ENCODE peak calls at places on chromosomes 4 and X, in four cellular contexts. C, V, R and P are unnamed samples.

GRCh38 chr4:99529218-99529617 is 18.4 kb downstream of the C4orf17 start:
- DNase-seq in V (no peak), R (no peak), C (no peak), P (no peak)

GRCh38 chr4:7892212-7893019 is 47.2 kb downstream of the AFAP1 start:
- DNase-seq in V (no peak), R (no peak), C (no peak), P (no peak)

GRCh38 chr4:26356067-26356466 is 35.3 kb downstream of the RBPJ start:
- DNase-seq in V (no peak), R (no peak), C (no peak), P (no peak)

GRCh38 chr4:2246384-2247127 is 4.6 kb upstream of the HAUS3 start:
- DNase-seq in R (peak), C (no peak), V (no peak), P (no peak)

GRCh38 chrX:38112566-38112965 is 106.2 kb downstream of the SYTL5 start:
- DNase-seq in C (no peak), R (no peak), V (no peak), P (no peak)

GRCh38 chrX:149383852-149384251 is 121.3 kb downstream of the IDS start:
- DNase-seq in R (no peak), V (no peak), C (no peak), P (no peak)

GRCh38 chr4:149223659-149224058 is 592.0 kb downstream of the IQCM start:
- DNase-seq in V (no peak), R (no peak), C (no peak), P (no peak)

GRCh38 chr4:128241425-128241913 is 46.1 kb downstream of the PGRMC2 start:
- DNase-seq in R (no peak), V (no peak), C (no peak), P (no peak)

GRCh38 chr4:5478116-5478515 is 230.2 kb downstream of the EVC2 start:
- DNase-seq in R (no peak), V (no peak), C (no peak), P (no peak)

GRCh38 chr4:124262211-124263179 is 450.0 kb downstream of the ANKRD50 start:
- DNase-seq in V (peak), C (peak), R (no peak), P (peak)

GRCh38 chrX:30831082-30831481 is 58.0 kb downstream of the TAB3 start:
- DNase-seq in V (peak), C (no peak), R (no peak), P (no peak)

GRCh38 chr4:56240554-56241190 is 146.6 kb downstream of the AASDH start:
- DNase-seq in R (no peak), C (no peak), V (no peak), P (no peak)

GRCh38 chr4:121421594-121421993 is 40.8 kb upstream of the QRFPR start:
- DNase-seq in V (no peak), R (no peak), C (no peak), P (no peak)

GRCh38 chr4:1497189-1497801 is 91.1 kb upstream of the NKX1-1 start:
- DNase-seq in V (no peak), C (no peak), R (no peak), P (no peak)

GRCh38 chr4:58760737-58761136 is 1650.6 kb upstream of the IGFBP7 start:
- DNase-seq in V (no peak), R (no peak), C (no peak), P (no peak)

GRCh38 chr4:94339779-94340178 is 2.9 kb downstream of the HPGDS start:
- DNase-seq in V (peak), C (no peak), R (no peak), P (no peak)

GRCh38 chr4:156290811-156291210 is 337.1 kb upstream of the CTSO start:
- DNase-seq in V (no peak), R (no peak), C (no peak), P (no peak)

GRCh38 chr4:129233691-129234090 is 137.7 kb downstream of the C4orf33 start:
- DNase-seq in V (no peak), R (no peak), C (no peak), P (no peak)

GRCh38 chr4:174096999-174097398 is 186.5 kb downstream of the FBXO8 start:
- DNase-seq in V (no peak), C (no peak), R (no peak), P (no peak)